ENCODE peak calls at places on chromosomes 16 and 17, in nine cellular contexts. R is colonic mucosa; P is body of pancreas; T is thoracic aorta; M is tibial nerve; W is uterus; I is GM12865; Q is CD8-positive, alpha-beta T cell; D is kidney epithelial cell. S is an unnamed sample.

GRCh38 chr17:8041249-8041928 is 2.5 kb downstream of the ALOX15B start:
- DNase-seq in Q (no peak), T (no peak), I (peak), M (peak), P (peak), R (peak), D (no peak), W (no peak), S (no peak)

GRCh38 chr17:48998557-48999440 is 1.6 kb downstream of the IGF2BP1 start:
- DNase-seq in M (no peak), I (no peak), R (no peak), P (no peak), T (no peak), Q (no peak), D (no peak), W (no peak), S (no peak)

GRCh38 chr16:28879261-28879840 is 1.1 kb downstream of the ATP2A1 start:
- DNase-seq in P (no peak), T (no peak), M (no peak), R (peak), D (no peak), I (no peak), W (no peak), Q (no peak), S (no peak)

GRCh38 chr16:28537076-28537475 is 1.7 kb downstream of the NUPR1 start:
- DNase-seq in R (no peak), I (no peak), Q (no peak), D (no peak), W (no peak), T (no peak), P (no peak), M (no peak), S (no peak)

GRCh38 chr17:47275245-47275984 is 21.8 kb downstream of the ITGB3 start:
- DNase-seq in I (no peak), Q (no peak), R (peak), T (peak), D (peak), W (peak), M (peak), P (peak), S (no peak)

GRCh38 chr16:20675488-20676267 is 21.8 kb downstream of the ACSM1 start:
- DNase-seq in R (peak), M (no peak), D (peak), T (no peak), Q (no peak), W (peak), I (peak), P (peak), S (peak)

GRCh38 chr16:69888005-69888560 is 63.1 kb upstream of the CLEC18A start:
- DNase-seq in T (no peak), D (peak), I (no peak), W (no peak), P (no peak), R (no peak), Q (no peak), M (no peak), S (no peak)

GRCh38 chr16:53911506-53911905 is 207.6 kb downstream of the FTO start:
- DNase-seq in D (no peak), R (no peak), W (no peak), M (no peak), I (no peak), T (no peak), P (no peak), Q (no peak), S (no peak)

GRCh38 chr17:56908061-56908542 is 5.7 kb downstream of the TRIM25 start:
- DNase-seq in P (peak), D (no peak), R (peak), T (no peak), Q (no peak), M (peak), W (no peak), I (peak), S (no peak)

GRCh38 chr17:60169921-60170817 is 20.4 kb downstream of the CA4 start:
- DNase-seq in D (no peak), I (no peak), W (no peak), M (no peak), P (no peak), T (no peak), Q (no peak), R (peak), S (no peak)

GRCh38 chr17:30236807-30237206 is 1.3 kb upstream of the SLC6A4 start:
- DNase-seq in T (peak), P (peak), W (no peak), R (peak), I (peak), M (peak), D (no peak), Q (no peak), S (no peak)

GRCh38 chr17:38740806-38741205 is 7.3 kb downstream of the PCGF2 start:
- DNase-seq in P (no peak), W (no peak), D (no peak), R (no peak), Q (no peak), M (no peak), T (no peak), I (no peak), S (no peak)

GRCh38 chr17:40600486-40601046 is 35.3 kb upstream of the CCR7 start:
- DNase-seq in D (no peak), Q (no peak), T (no peak), I (no peak), M (no peak), P (no peak), R (no peak), W (no peak), S (no peak)

GRCh38 chr17:61462734-61463067 is 10.5 kb downstream of the TBX4 start:
- DNase-seq in I (no peak), R (no peak), D (no peak), W (no peak), Q (no peak), P (no peak), M (no peak), T (no peak), S (no peak)

GRCh38 chr17:72173475-72174116 is 52.8 kb downstream of the SOX9 start:
- DNase-seq in T (no peak), R (no peak), Q (no peak), I (no peak), D (no peak), M (no peak), W (no peak), P (peak), S (no peak)

GRCh38 chr16:87278191-87279093 is 38.8 kb downstream of the C16orf95 start:
- DNase-seq in M (peak), Q (no peak), I (peak), T (peak), D (no peak), P (peak), W (peak), R (peak), S (peak)

GRCh38 chr17:3735515-3735914 is 11.8 kb downstream of the HASPIN start:
- DNase-seq in D (no peak), M (no peak), I (no peak), P (no peak), Q (no peak), W (no peak), R (no peak), T (no peak), S (no peak)

GRCh38 chr17:38459556-38459955 is 31.3 kb downstream of the ARHGAP23 start:
- DNase-seq in P (no peak), Q (no peak), T (no peak), W (no peak), M (no peak), D (no peak), R (no peak), I (no peak), S (no peak)

GRCh38 chr17:17151962-17152361 is 54.2 kb downstream of the PLD6 start:
- DNase-seq in R (peak), Q (no peak), I (peak), T (peak), D (peak), P (peak), M (peak), W (peak), S (peak)

GRCh38 chr17:29115435-29115834 is 64.8 kb downstream of the MYO18A start:
- DNase-seq in T (no peak), D (no peak), R (no peak), W (no peak), I (no peak), P (no peak), M (no peak), Q (no peak), S (no peak)

GRCh38 chr16:68760671-68761275 is 23.7 kb downstream of the CDH1 start:
- DNase-seq in D (no peak), P (peak), W (no peak), Q (no peak), R (no peak), T (no peak), I (peak), M (no peak), S (no peak)

GRCh38 chr16:20040011-20040410 is 33.7 kb downstream of the GPR139 start:
- DNase-seq in D (no peak), Q (no peak), P (no peak), M (no peak), R (no peak), T (no peak), W (no peak), I (no peak), S (no peak)

GRCh38 chr17:7436556-7437368 is 1.5 kb downstream of the TMEM102 start:
- DNase-seq in R (peak), P (peak), Q (peak), T (no peak), I (peak), M (no peak), D (no peak), W (peak), S (peak)

GRCh38 chr17:18094409-18094807 is 6.7 kb downstream of the DRG2 start:
- DNase-seq in T (no peak), R (no peak), M (no peak), Q (no peak), W (no peak), P (no peak), I (no peak), D (no peak), S (no peak)

GRCh38 chr17:30188211-30188939 is 47.1 kb downstream of the SLC6A4 start:
- DNase-seq in T (no peak), Q (no peak), I (no peak), P (no peak), W (no peak), R (no peak), M (no peak), D (peak), S (no peak)

GRCh38 chr17:82105417-82105881 is 7.4 kb upstream of the FASN start:
- DNase-seq in I (no peak), R (no peak), W (peak), T (no peak), D (no peak), M (no peak), Q (no peak), P (no peak), S (no peak)
- H3K4me3 ChIP-seq in I (peak), R (no peak), W (no peak), T (no peak), D (no peak), M (peak), Q (peak), P (no peak), S (peak)

DNA sequence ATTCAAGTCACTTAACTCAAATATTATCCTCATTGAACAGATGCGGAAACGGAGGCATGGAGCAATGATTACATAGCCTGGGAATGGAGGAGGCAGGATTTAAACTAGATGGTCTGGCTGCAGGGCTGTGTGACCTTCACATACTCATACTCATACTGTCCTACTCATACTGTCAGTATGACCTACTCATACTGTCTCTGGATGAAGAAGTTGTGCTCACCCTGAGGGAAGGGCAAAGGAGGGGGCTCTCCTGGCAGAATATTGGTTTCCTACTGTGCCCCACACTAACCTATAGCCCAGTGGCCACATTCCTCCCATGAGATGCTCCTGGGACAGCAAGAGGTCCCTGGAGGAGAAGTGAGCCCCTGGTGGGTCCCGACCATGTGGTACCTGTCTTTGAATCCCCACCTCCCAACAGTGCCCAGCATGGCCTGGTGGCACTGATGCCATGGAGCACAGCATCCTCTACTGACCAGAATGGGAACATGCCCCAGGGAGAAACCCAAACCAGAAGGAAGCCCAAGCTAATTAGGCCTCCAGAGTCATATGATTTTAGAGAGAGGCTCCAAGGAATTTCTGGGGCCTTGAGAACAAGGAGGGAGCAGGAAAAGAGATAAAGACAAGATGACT is 197.3 kb upstream of the SDK2 start:
- DNase-seq in D (no peak), W (no peak), Q (no peak), T (no peak), P (no peak), I (no peak), R (no peak), M (no peak), S (no peak)
- TF ChIP-seq CTCF in D (peak), W (no peak), Q (peak), T (no peak), P (no peak), I (peak), R (peak), M (no peak), S (peak)

GRCh38 chr17:78667091-78667490 is 89.9 kb upstream of the DNAH17 start:
- DNase-seq in Q (no peak), W (no peak), T (no peak), I (no peak), R (no peak), P (no peak), D (no peak), M (no peak), S (no peak)
- H3K4me3 ChIP-seq in Q (no peak), W (no peak), T (no peak), I (no peak), R (no peak), P (no peak), D (no peak), M (no peak), S (no peak)

DNA sequence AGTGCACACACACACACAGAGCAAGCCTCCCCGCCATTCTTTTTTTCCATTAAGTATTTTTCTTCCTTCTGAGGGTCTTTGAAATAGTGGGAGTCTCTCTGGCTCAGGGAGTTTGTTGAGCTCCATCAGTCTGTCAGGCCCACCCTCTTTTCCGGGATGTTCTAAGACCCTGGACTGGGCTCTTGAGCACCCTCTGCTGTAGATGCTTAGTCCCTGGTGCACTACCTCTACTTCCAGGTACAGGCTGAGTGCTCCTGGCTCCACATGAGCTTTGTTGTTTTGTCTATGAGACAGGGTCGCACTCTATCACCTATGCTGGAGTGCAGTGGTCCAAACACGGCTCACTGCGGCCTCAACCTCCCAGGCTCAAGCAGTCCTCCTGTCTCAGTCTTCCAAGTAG is 20.7 kb downstream of the LIMD2 start:
- DNase-seq in Q (no peak), D (no peak), T (no peak), M (no peak), R (no peak), P (no peak), W (no peak), I (no peak), S (no peak)
- TF ChIP-seq CTCF in Q (no peak), D (peak), T (no peak), M (no peak), R (no peak), P (no peak), W (no peak), I (no peak), S (no peak)

GRCh38 chr17:73551756-73552155 is 92.5 kb downstream of the SDK2 start:
- DNase-seq in I (peak), T (no peak), Q (no peak), R (no peak), W (no peak), M (no peak), P (no peak), D (no peak), S (no peak)

GRCh38 chr17:73553311-73553710 is 90.9 kb downstream of the SDK2 start:
- DNase-seq in Q (no peak), R (no peak), D (no peak), I (no peak), W (no peak), P (no peak), M (no peak), T (no peak), S (no peak)

GRCh38 chr17:73550561-73550960 is 93.7 kb downstream of the SDK2 start:
- DNase-seq in Q (no peak), M (no peak), P (no peak), I (no peak), R (no peak), T (no peak), W (no peak), D (no peak), S (no peak)

GRCh38 chr17:73551144-73551543 is 93.1 kb downstream of the SDK2 start:
- DNase-seq in M (no peak), P (no peak), R (no peak), I (no peak), T (no peak), Q (no peak), D (no peak), W (no peak), S (no peak)

GRCh38 chr17:73552300-73553088 is 91.8 kb downstream of the SDK2 start:
- DNase-seq in P (no peak), Q (no peak), R (no peak), I (no peak), M (no peak), T (no peak), D (no peak), W (no peak), S (no peak)
- H3K4me3 ChIP-seq in P (no peak), Q (no peak), R (no peak), I (no peak), M (peak), T (no peak), D (no peak), W (no peak), S (no peak)

DNA sequence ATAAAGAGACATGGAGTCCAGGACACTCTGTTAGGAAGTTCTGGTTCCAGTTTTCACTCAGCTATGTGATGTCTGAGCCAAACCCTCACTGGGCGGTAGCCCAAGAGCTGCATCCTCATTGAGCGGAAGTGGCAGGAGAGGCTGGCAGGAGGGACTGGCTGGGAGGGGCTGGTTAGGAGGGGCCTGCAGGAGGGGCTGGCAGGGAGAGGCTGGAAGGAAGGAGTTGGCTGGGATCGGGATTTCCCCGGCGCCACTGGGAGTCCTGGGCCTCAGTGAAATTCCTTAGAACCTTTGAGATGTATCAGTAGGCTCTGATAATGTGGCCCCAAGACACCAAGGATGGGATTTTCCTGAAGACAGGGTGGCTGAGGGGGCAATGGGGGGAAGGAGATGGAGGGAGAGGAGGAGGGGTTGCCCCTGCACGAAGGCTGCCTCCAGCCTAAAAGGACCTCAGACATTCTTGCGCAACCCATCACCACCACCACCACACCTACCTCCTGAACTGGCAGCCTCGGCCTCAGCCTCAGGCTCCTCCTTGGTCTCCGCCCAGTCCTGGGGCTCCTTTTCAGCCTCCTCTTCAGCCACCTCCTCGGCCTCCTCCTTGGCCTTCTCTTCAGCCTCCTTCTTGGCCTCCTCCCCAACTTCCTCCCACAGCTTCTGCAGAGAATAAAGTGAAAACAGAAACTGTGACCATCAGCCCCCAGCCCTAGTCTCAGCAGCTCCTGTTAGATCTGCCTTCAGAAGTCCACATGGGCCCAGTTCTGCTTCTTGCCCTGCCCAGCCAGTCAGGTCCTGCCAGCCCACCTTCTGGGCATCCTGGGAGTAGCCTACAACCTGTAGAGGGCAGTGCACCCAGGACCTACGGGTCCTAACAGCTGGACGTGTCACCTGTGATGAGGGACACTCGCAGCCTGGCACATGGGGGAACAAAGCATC is 31.7 kb downstream of the CNGB1 start:
- DNase-seq in I (no peak), R (peak), D (no peak), M (peak), Q (no peak), W (peak), P (peak), T (no peak), S (no peak)
- TF ChIP-seq CTCF in I (peak), R (no peak), D (peak), M (no peak), Q (no peak), W (no peak), P (no peak), T (no peak), S (no peak)

GRCh38 chr16:23304620-23305019 is 2.5 kb downstream of the SCNN1B start:
- DNase-seq in Q (no peak), R (no peak), I (no peak), P (no peak), T (no peak), D (no peak), W (no peak), M (no peak), S (no peak)

GRCh38 chr16:23302045-23302956 is at the start of gene SCNN1B:
- DNase-seq in T (no peak), M (no peak), P (no peak), I (peak), W (no peak), Q (no peak), D (no peak), R (peak), S (no peak)

GRCh38 chr16:23298290-23298689 is 3.8 kb upstream of the SCNN1B start:
- DNase-seq in P (no peak), Q (no peak), T (no peak), W (no peak), I (no peak), M (no peak), R (no peak), D (no peak), S (no peak)

GRCh38 chr16:23303685-23304084 is 1.6 kb downstream of the SCNN1B start:
- DNase-seq in M (no peak), T (no peak), W (no peak), D (no peak), R (no peak), P (no peak), I (no peak), Q (no peak), S (no peak)

DNA sequence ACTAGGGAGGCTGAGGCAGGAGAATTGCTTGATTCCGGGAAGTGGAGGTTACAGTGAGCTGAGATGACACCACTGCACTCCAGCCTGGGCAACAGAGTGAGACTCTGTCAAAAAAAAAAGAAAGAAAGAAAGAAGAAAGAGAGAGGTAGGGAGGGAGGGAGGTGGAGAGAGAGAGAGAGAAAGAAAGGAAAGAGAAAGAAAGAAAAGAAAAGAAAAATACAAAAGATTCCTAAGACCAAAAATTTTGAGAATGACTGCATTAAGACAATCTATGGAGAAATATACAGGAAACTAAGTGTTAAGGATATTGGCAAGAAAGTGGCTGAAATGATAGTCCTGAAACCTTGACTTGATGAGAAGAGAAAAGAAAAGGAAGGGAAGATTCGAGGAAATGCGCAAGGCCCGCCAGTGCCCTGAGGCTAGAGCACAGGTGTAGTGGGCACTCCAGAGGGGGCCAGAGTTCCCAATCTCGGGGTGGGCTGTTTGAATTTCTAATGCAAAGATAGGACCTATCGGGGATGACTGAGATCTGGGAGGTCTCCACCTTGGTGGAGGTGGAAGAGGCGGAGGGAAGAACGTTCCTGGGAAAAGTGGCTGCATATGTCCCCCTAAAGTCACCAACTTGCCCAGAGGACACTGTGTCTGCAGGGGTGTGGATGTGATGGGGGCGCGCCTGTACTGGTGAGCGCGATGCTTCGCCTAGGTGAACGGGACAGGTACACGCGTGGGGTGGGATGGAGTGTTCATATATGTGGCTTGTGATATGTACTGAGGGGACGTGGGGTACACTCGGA is 654 bp upstream of the SCNN1B start:
- DNase-seq in I (no peak), D (no peak), W (no peak), Q (no peak), P (no peak), M (no peak), R (no peak), T (no peak), S (no peak)
- H3K4me3 ChIP-seq in I (peak), D (no peak), W (no peak), Q (no peak), P (no peak), M (no peak), R (peak), T (no peak), S (peak)

S was measured in LNCaP clone FGC.